ENCODE peak calls at places on chromosomes 12 and 14, in four cellular contexts. K, A, O and S are unnamed samples.

GRCh38 chr12:68240079-68240478 is 13.3 kb downstream of the IL22 start:
- DNase-seq in O (peak; percentile 88), A (no peak), K (no peak), S (no peak)

GRCh38 chr14:50670196-50670875 is 2.2 kb upstream of the SAV1 start:
- DNase-seq in K (no peak), A (no peak), O (no peak), S (no peak)

GRCh38 chr14:95268350-95268749 is 51.4 kb downstream of the CLMN start:
- DNase-seq in A (no peak), K (no peak), O (no peak), S (no peak)

GRCh38 chr12:85448548-85449139 is 168.6 kb downstream of the ALX1 start:
- DNase-seq in O (peak; percentile 58), K (peak; percentile 54), A (peak; percentile 34), S (no peak)

GRCh38 chr12:131039551-131039950 is 85.8 kb downstream of the ADGRD1 start:
- DNase-seq in O (no peak), K (no peak), A (no peak), S (no peak)

GRCh38 chr14:106228541-106229158 is 702.3 kb downstream of the TMEM121 start:
- DNase-seq in A (no peak), O (no peak), K (no peak), S (no peak)

GRCh38 chr12:101642115-101643067 is 47.6 kb downstream of the MYBPC1 start:
- DNase-seq in A (no peak), K (no peak), O (no peak), S (no peak)

GRCh38 chr12:48930475-48930874 is 5.2 kb upstream of the FKBP11 start:
- DNase-seq in O (no peak), K (no peak), A (no peak), S (no peak)